ENCODE peak calls at places on chromosomes 16 and 17, in eight cellular contexts. H is HTR-8/SVneo; P is cerebellar cortex; T is CD8-positive, alpha-beta T cell; J is HT1080; B is activated T-helper 1 cell treated with anti-CD3 and anti-CD28 coated beads, Interleukin-12 subunit alpha, Interleukin-12 subunit beta, Interleukin-2, Interleukin-4 antibody, amounts not matched to agents 30 ng/mL and 10 ng/mL and 1 ng/mL, durations not matched to agents 14 hours and 24 hours and 36 hours; Y is neural progenitor cell; U is B cell. G is an unnamed sample.

GRCh38 chr16:57544129-57544653 is 1.7 kb downstream of the ADGRG5 start:
- DNase-seq in H (no peak), P (no peak), T (peak; percentile 47), J (no peak), B (no peak), Y (no peak), U (peak; percentile 74), G (no peak)

GRCh38 chr16:87559976-87560375 is 42.3 kb upstream of the JPH3 start:
- DNase-seq in H (no peak), P (no peak), T (no peak), J (no peak), B (no peak), Y (peak; percentile 48), U (no peak), G (no peak)

GRCh38 chr16:51433597-51433996 is 282.5 kb upstream of the SALL1 start:
- DNase-seq in H (no peak), P (no peak), T (no peak), J (no peak), B (no peak), Y (no peak), U (no peak), G (no peak)

GRCh38 chr16:53089434-53090270 is 34.9 kb downstream of the CHD9 start:
- DNase-seq in H (no peak), P (peak; percentile 55), T (no peak), J (peak; percentile 10), B (no peak), Y (peak; percentile 65), U (no peak), G (no peak)

GRCh38 chr16:1340730-1341494 is 7.5 kb downstream of the BAIAP3 start:
- DNase-seq in H (no peak), P (no peak), T (no peak), J (no peak), B (no peak), Y (no peak), U (no peak), G (no peak)

GRCh38 chr16:31700530-31701388 is 172.8 kb upstream of the ZNF267 start:
- DNase-seq in H (no peak), P (peak; percentile 95), T (peak; percentile 91), J (peak; percentile 54), B (peak; percentile 72), Y (peak; percentile 91), U (peak; percentile 48), G (no peak)

GRCh38 chr17:74731347-74731605 is 5.8 kb upstream of the RAB37 start:
- DNase-seq in H (no peak), P (no peak), T (no peak), J (no peak), B (no peak), Y (no peak), U (no peak), G (no peak)

GRCh38 chr17:50871369-50871768 is 5.2 kb upstream of the TOB1 start:
- DNase-seq in H (no peak), P (no peak), T (peak; percentile 63), J (no peak), B (peak; percentile 59), Y (no peak), U (no peak), G (no peak)

GRCh38 chr16:23835390-23836077 is at the start of gene PRKCB:
- DNase-seq in H (no peak), P (peak; percentile 73), T (peak; percentile 93), J (no peak), B (peak; percentile 90), Y (peak; percentile 98), U (peak; percentile 97), G (no peak)

GRCh38 chr17:47733414-47734288 is 615 bp downstream of the TBX21 start:
- DNase-seq in H (no peak), P (no peak), T (peak; percentile 58), J (no peak), B (no peak), Y (peak; percentile 36), U (no peak), G (peak; percentile 74)

GRCh38 chr16:1349351-1349750 is 2.3 kb downstream of the TSR3 start:
- DNase-seq in H (no peak), P (no peak), T (no peak), J (no peak), B (no peak), Y (no peak), U (no peak), G (no peak)

GRCh38 chr16:66619534-66620418 is 15.3 kb downstream of the CMTM3 start:
- DNase-seq in H (peak; percentile 22), P (no peak), T (no peak), J (peak; percentile 50), B (no peak), Y (no peak), U (no peak), G (no peak)

GRCh38 chr17:76394166-76394565 is 9.8 kb downstream of the SPHK1 start:
- DNase-seq in H (no peak), P (no peak), T (no peak), J (no peak), B (no peak), Y (no peak), U (no peak), G (peak; percentile 96)

GRCh38 chr16:51401673-51402072 is 250.6 kb upstream of the SALL1 start:
- DNase-seq in H (no peak), P (no peak), T (no peak), J (no peak), B (no peak), Y (no peak), U (no peak), G (no peak)

GRCh38 chr17:37766951-37767350 is 22.1 kb upstream of the HNF1B start:
- DNase-seq in H (no peak), P (no peak), T (no peak), J (no peak), B (no peak), Y (no peak), U (no peak), G (no peak)